ENCODE peak calls at places on chromosomes 12 and 14, in eight cellular contexts. C is tibial artery, W is endothelial cell, Y is nephron progenitor cell, F is GM06990, D is body of pancreas, V is IMR-90, O is cardiac fibroblast. S is an unnamed sample.

GRCh38 chr14:93219103-93219726 is 12.2 kb downstream of the UBR7 start:
- DNase-seq in O (peak; percentile 75), W (no peak), D (peak; percentile 81), F (no peak), C (no peak), Y (peak; percentile 27), V (peak; percentile 65), S (no peak)

GRCh38 chr12:24015771-24016170 is 66.3 kb upstream of the SOX5 start:
- DNase-seq in W (no peak), Y (no peak), F (no peak), O (no peak), C (no peak), V (no peak), D (no peak), S (no peak)

GRCh38 chr12:116528067-116528466 is 31.1 kb upstream of the MAP1LC3B2 start:
- DNase-seq in V (peak; percentile 56), O (peak; percentile 72), C (no peak), F (no peak), Y (no peak), W (no peak), D (no peak), S (no peak)

GRCh38 chr12:132580701-132581292 is 29.6 kb downstream of the LRCOL1 start:
- DNase-seq in C (no peak), V (no peak), O (no peak), D (no peak), W (no peak), Y (no peak), F (no peak), S (no peak)

GRCh38 chr12:41045509-41045908 is 142.6 kb upstream of the PDZRN4 start:
- DNase-seq in Y (no peak), F (no peak), C (no peak), V (no peak), D (no peak), W (no peak), O (no peak), S (no peak)

GRCh38 chr12:32069071-32069470 is 37.6 kb upstream of the BICD1 start:
- DNase-seq in F (no peak), O (no peak), D (no peak), C (no peak), V (no peak), Y (no peak), W (no peak), S (no peak)

GRCh38 chr14:30564868-30565248 is 5.9 kb downstream of the G2E3 start:
- DNase-seq in O (no peak), C (no peak), Y (no peak), D (no peak), F (no peak), V (peak; percentile 16), W (no peak), S (no peak)

GRCh38 chr14:55102141-55102547 is 26.9 kb upstream of the LGALS3 start:
- DNase-seq in W (no peak), F (peak; percentile 85), V (peak; percentile 96), Y (no peak), O (peak; percentile 98), C (peak; percentile 93), D (peak; percentile 91), S (no peak)

GRCh38 chr12:20194171-20194570 is 174.2 kb upstream of the PDE3A start:
- DNase-seq in V (peak; percentile 17), W (peak; percentile 22), C (no peak), F (no peak), O (peak; percentile 32), D (no peak), Y (peak; percentile 33), S (no peak)

GRCh38 chr14:35932659-35933159 is 106.6 kb downstream of the BRMS1L start:
- DNase-seq in W (no peak), F (peak; percentile 23), D (no peak), V (no peak), C (no peak), O (no peak), Y (no peak), S (no peak)

GRCh38 chr14:42541535-42542001 is 934.9 kb downstream of the LRFN5 start:
- DNase-seq in C (no peak), W (no peak), F (no peak), D (no peak), O (peak; percentile 22), Y (no peak), V (peak; percentile 69), S (no peak)

GRCh38 chr14:67263499-67264149 is 22.4 kb downstream of the PALS1 start:
- DNase-seq in O (peak; percentile 73), Y (no peak), D (no peak), W (no peak), F (no peak), C (no peak), V (peak; percentile 87), S (no peak)

GRCh38 chr14:73996731-73997107 is 22.4 kb downstream of the ENTPD5 start:
- DNase-seq in O (no peak), W (no peak), D (no peak), C (no peak), F (no peak), V (no peak), Y (no peak), S (no peak)
- TF ChIP-seq CTCF in O (no peak), W (no peak), D (no peak), C (no peak), F (no peak), V (no peak), Y (no peak), S (no peak)

GRCh38 chr12:49827351-49828099 is 688 bp downstream of the NCKAP5L start:
- DNase-seq in O (peak; percentile 57), W (peak; percentile 72), F (peak; percentile 47), D (peak; percentile 74), V (peak; percentile 46), C (peak; percentile 83), Y (peak; percentile 84), S (peak; percentile 67)
- TF ChIP-seq CTCF in O (no peak), W (no peak), F (no peak), D (no peak), V (no peak), C (no peak), Y (no peak), S (no peak)

GRCh38 chr14:37122919-37123639 is 49.3 kb downstream of the SLC25A21 start:
- DNase-seq in O (peak; percentile 38), W (no peak), C (no peak), Y (no peak), D (no peak), F (no peak), V (no peak), S (no peak)

GRCh38 chr14:37114559-37114958 is 57.8 kb downstream of the SLC25A21 start:
- DNase-seq in W (no peak), C (no peak), Y (no peak), V (no peak), O (no peak), D (no peak), F (no peak), S (no peak)

GRCh38 chr14:37122288-37122687 is 50.1 kb downstream of the SLC25A21 start:
- DNase-seq in O (peak; percentile 74), F (no peak), Y (no peak), W (no peak), C (no peak), V (peak; percentile 85), D (no peak), S (no peak)

GRCh38 chr14:37116933-37117844 is 55.2 kb downstream of the SLC25A21 start:
- DNase-seq in Y (no peak), W (no peak), O (peak; percentile 90), V (peak; percentile 60), F (no peak), D (no peak), C (no peak), S (no peak)

GRCh38 chr14:37118673-37119366 is 53.6 kb downstream of the SLC25A21 start:
- DNase-seq in O (no peak), V (no peak), W (no peak), C (no peak), F (no peak), Y (no peak), D (no peak), S (no peak)
- TF ChIP-seq CTCF in O (no peak), V (no peak), W (no peak), C (no peak), F (no peak), Y (no peak), D (no peak), S (no peak)

GRCh38 chr14:101635238-101636080 is 74.2 kb downstream of the DIO3 start:
- DNase-seq in D (no peak), F (no peak), W (no peak), O (no peak), V (no peak), Y (no peak), C (no peak), S (no peak)
- TF ChIP-seq CTCF in D (no peak), F (no peak), W (no peak), O (no peak), V (no peak), Y (no peak), C (no peak), S (no peak)

DNA sequence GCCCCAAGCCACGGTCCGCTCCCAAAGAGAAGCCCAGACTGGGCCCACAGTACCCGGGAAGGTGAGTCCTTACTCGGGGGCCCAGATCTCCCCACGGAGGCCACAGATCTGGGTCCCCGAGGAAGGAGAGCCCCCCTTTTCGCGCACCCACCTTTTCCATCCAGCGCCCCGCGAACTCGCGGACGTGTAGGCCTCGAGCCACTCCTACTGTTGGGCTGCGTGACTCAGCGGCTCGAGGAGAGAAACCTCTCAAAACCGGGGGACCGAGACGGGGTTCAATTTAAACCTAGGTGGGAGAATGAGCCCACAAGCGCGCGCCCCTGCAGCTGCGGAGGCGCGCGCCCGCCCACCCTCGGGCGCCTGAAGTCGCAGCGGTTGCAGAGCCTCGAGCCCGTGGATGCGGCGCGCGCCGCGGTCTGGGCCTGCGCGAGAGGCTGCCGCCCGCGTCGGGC is 6.3 kb downstream of the SIX6 start:
- DNase-seq in V (no peak), Y (no peak), O (no peak), W (peak; percentile 50), C (no peak), D (no peak), F (no peak), S (no peak)
- TF ChIP-seq CTCF in V (no peak), Y (no peak), O (no peak), W (peak; percentile 18), C (no peak), D (no peak), F (no peak), S (no peak)

DNA sequence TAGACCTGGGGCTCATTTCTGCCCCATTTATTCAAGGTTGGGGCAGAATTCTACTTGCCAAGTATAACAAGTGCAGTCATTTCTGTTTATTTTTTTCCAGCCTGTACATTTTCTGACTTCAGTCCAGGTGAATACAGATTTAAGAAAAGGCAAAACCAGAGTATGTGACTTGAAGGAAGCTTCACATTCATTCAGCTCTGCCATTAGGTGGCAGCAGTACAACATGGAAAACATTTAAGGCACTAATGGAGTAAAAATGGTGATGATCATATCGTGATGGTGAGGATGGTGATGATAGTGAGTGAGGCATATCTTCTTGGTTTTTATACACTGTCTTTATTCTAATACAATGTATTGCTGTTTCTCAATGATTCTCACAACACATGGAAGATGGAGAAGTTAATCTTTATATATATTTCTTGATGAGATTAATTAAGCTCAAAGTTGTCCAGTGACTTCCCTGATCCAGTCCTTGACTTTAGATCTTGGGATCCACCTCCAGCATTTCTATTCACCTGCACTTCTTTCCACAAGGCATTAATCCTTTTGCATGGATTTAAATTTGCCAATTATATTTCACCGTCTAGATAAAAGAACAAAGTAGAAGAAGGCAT is 176.7 kb upstream of the SEL1L start:
- DNase-seq in D (peak; percentile 44), F (no peak), Y (peak; percentile 31), V (peak; percentile 1), W (peak; percentile 33), C (no peak), O (peak; percentile 42), S (peak; percentile 16)
- TF ChIP-seq CTCF in D (peak; percentile 73), F (peak; percentile 55), Y (peak; percentile 67), V (peak; percentile 8), W (peak; percentile 34), C (peak; percentile 57), O (peak; percentile 35), S (peak; percentile 82)

S was measured in progenitor cell of endocrine pancreas.